ENCODE peak calls at places on chromosomes 4 and X, in five cellular contexts. J is esophagus muscularis mucosa, S is neural progenitor cell, G is ascending aorta, V is psoas muscle. Z is an unnamed sample.

GRCh38 chr4:186931519-186931918 is 207.9 kb upstream of the FAT1 start:
- DNase-seq in S (no peak), V (no peak), J (no peak), G (no peak), Z (no peak)

GRCh38 chr4:41575207-41575606 is 37.2 kb downstream of the LIMCH1 start:
- DNase-seq in S (no peak), J (no peak), V (no peak), G (no peak), Z (no peak)

GRCh38 chrX:117274943-117275342 is 812.2 kb upstream of the CT83 start:
- DNase-seq in S (no peak), G (no peak), V (no peak), J (no peak), Z (no peak)

GRCh38 chr4:111650553-111651183 is 494.6 kb upstream of the FAM241A start:
- DNase-seq in G (no peak), J (no peak), V (no peak), S (peak; percentile 64), Z (no peak)

GRCh38 chr4:184369871-184370270 is 104.5 kb downstream of the IRF2 start:
- DNase-seq in J (no peak), V (no peak), G (no peak), S (no peak), Z (no peak)

GRCh38 chrX:115595049-115595448 is 34.1 kb downstream of the PLS3 start:
- DNase-seq in S (no peak), V (no peak), J (no peak), G (no peak), Z (no peak)

GRCh38 chrX:116499780-116500179 is 37.0 kb upstream of the CT83 start:
- DNase-seq in S (no peak), V (no peak), G (no peak), J (no peak), Z (no peak)

GRCh38 chrX:17697191-17697590 is 40.1 kb upstream of the SCML1 start:
- DNase-seq in V (no peak), S (no peak), J (no peak), G (no peak), Z (no peak)

GRCh38 chr4:47837582-47838294 is at the start of gene CORIN:
- DNase-seq in S (peak; percentile 19), G (no peak), V (no peak), J (no peak), Z (no peak)

GRCh38 chr4:8324640-8325239 is 55.2 kb downstream of the HTRA3 start:
- DNase-seq in V (no peak), G (no peak), S (no peak), J (no peak), Z (no peak)

GRCh38 chrX:1281511-1281910 is 12.9 kb downstream of the CSF2RA start:
- DNase-seq in V (no peak), J (no peak), G (no peak), S (no peak), Z (no peak)

GRCh38 chr4:84530871-84531270 is 31.8 kb upstream of the NKX6-1 start:
- DNase-seq in G (no peak), S (no peak), V (no peak), J (no peak), Z (no peak)

GRCh38 chrX:139826065-139827044 is 106.5 kb downstream of the ATP11C start:
- DNase-seq in V (no peak), J (no peak), G (no peak), S (no peak), Z (no peak)

GRCh38 chrX:109848451-109849050 is 115.5 kb upstream of the ACSL4 start:
- DNase-seq in V (no peak), G (no peak), J (no peak), S (peak; percentile 77), Z (peak; percentile 72)

GRCh38 chr4:111562811-111563210 is 582.4 kb upstream of the FAM241A start:
- DNase-seq in J (no peak), S (no peak), G (no peak), V (no peak), Z (no peak)

GRCh38 chr4:185079271-185079905 is 61.1 kb downstream of the HELT start:
- DNase-seq in S (no peak), V (no peak), J (no peak), G (no peak), Z (no peak)

GRCh38 chrX:37995428-37995827 is 10.9 kb upstream of the SYTL5 start:
- DNase-seq in J (no peak), S (no peak), G (no peak), V (no peak), Z (no peak)

GRCh38 chr4:186701273-186701672 is 22.4 kb downstream of the FAT1 start:
- DNase-seq in V (peak; percentile 25), G (no peak), S (peak; percentile 91), J (no peak), Z (peak; percentile 41)

GRCh38 chr4:139655116-139655515 is 10.5 kb upstream of the MGST2 start:
- DNase-seq in V (no peak), G (no peak), S (peak; percentile 33), J (no peak), Z (no peak)

GRCh38 chrX:63930140-63930539 is 145.1 kb upstream of the ARHGEF9 start:
- DNase-seq in V (no peak), J (no peak), S (peak; percentile 56), G (no peak), Z (no peak)

GRCh38 chr4:124322234-124322831 is 390.2 kb downstream of the ANKRD50 start:
- DNase-seq in J (no peak), S (peak; percentile 29), G (no peak), V (no peak), Z (no peak)

GRCh38 chr4:30720656-30721352 is 635 bp downstream of the PCDH7 start:
- DNase-seq in S (peak; percentile 66), V (peak; percentile 21), J (no peak), G (no peak), Z (no peak)

GRCh38 chrX:30246769-30247489 is at the start of gene MAGEB1:
- DNase-seq in V (no peak), J (no peak), S (peak; percentile 4), G (no peak), Z (no peak)

GRCh38 chr4:66750273-66750672 is 795.0 kb downstream of the CENPC start:
- DNase-seq in S (no peak), J (no peak), G (no peak), V (no peak), Z (no peak)

GRCh38 chr4:1195109-1195671 is 22.8 kb upstream of the SPON2 start:
- DNase-seq in S (no peak), G (no peak), V (peak; percentile 22), J (no peak), Z (no peak)

GRCh38 chr4:51942108-51942832 is 77.9 kb downstream of the LRRC66 start:
- DNase-seq in S (no peak), V (no peak), G (no peak), J (no peak), Z (no peak)

GRCh38 chr4:81359207-81359606 is 112.5 kb downstream of the RASGEF1B start:
- DNase-seq in S (no peak), J (no peak), V (no peak), G (no peak), Z (no peak)

GRCh38 chr4:7068279-7068842 is 497 bp upstream of the GRPEL1 start:
- DNase-seq in S (no peak), J (no peak), G (no peak), V (no peak), Z (no peak)

GRCh38 chr4:7067147-7067522 is 729 bp downstream of the GRPEL1 start:
- DNase-seq in S (no peak), J (no peak), G (no peak), V (peak; percentile 69), Z (no peak)

GRCh38 chr4:7067523-7068278 is at the start of gene GRPEL1:
- DNase-seq in V (peak; percentile 100), G (peak; percentile 98), J (peak; percentile 100), S (peak; percentile 100), Z (peak; percentile 99)

GRCh38 chr4:7070729-7071511 is 3.1 kb upstream of the GRPEL1 start:
- DNase-seq in V (peak; percentile 79), G (no peak), S (peak; percentile 87), J (peak; percentile 95), Z (peak; percentile 83)

GRCh38 chr4:7068883-7069282 is 1.0 kb upstream of the GRPEL1 start:
- DNase-seq in J (no peak), G (no peak), S (peak; percentile 75), V (no peak), Z (no peak)
- TF ChIP-seq CTCF in J (no peak), G (no peak), S (no peak), V (no peak), Z (no peak)

DNA sequence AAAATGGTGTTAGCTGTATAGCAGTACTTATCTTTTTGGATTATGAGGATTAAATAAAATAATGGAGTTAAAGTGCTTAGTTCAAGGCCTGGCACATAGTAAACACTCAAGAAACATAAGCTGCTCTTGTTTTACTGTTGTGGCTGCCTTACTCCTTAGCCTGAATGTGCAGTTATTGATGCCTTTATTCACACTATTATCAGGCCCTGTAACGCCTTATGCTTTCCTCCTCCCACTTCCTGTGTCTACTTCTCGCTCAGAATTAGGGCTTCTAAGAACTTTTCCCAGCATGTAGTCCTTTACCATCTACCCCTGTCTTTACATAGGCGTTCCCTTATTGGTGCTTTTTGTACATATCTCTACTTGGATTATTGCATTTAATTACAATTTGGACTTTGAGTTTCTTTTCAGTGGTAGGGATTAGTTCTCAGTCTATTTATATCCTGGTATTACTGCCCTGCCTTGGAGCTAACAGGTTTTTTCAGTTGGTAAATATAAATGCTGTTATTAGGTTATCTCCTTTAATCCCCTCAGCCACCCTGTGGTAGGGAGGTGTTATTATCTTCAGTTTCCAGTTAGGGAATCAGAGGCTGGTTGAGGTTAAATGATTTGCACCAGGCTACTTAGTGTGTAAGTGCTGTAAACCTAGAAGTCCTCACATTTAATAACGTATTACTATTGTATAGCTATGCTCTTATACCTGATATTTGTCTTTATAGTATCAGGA is 83.9 kb downstream of the RBPJ start:
- DNase-seq in V (no peak), J (no peak), S (no peak), G (no peak), Z (no peak)
- TF ChIP-seq CTCF in V (peak; percentile 25), J (no peak), S (peak; percentile 10), G (no peak), Z (peak; percentile 44)

DNA sequence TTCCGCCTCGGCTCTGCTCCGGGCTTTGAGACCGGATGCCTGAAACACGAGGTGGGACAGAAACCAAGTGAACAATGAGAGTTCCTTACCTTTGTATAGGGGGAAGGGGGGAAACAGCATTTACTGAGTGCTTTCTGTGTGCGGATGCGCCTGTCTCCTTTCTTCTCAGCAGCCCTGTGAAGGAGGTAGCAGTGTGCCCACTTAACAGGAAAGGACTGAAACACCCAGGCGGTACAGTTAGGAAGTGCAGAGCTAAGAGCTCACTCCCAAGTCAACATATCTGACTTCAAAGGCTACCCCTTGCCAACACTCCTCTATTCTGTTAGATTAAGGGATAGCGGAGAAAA is 43.1 kb upstream of the TMSB15B start:
- DNase-seq in G (no peak), J (no peak), V (no peak), S (no peak), Z (no peak)
- TF ChIP-seq CTCF in G (peak; percentile 36), J (peak; percentile 27), V (no peak), S (peak; percentile 22), Z (peak; percentile 55)

GRCh38 chr4:140755811-140756291 is 334 bp downstream of the TBC1D9 start:
- DNase-seq in G (no peak), V (peak; percentile 50), J (no peak), S (peak; percentile 78), Z (peak; percentile 53)

GRCh38 chr4:140752669-140753068 is 3.5 kb downstream of the TBC1D9 start:
- DNase-seq in G (no peak), S (no peak), V (no peak), J (no peak), Z (no peak)

GRCh38 chr4:140754918-140755810 is 1.0 kb downstream of the TBC1D9 start:
- DNase-seq in G (no peak), S (no peak), J (no peak), V (no peak), Z (no peak)

GRCh38 chr4:140757220-140757607 is 1.0 kb upstream of the TBC1D9 start:
- DNase-seq in G (no peak), J (no peak), V (no peak), S (peak; percentile 11), Z (no peak)

GRCh38 chr4:140756292-140757219 is at the start of gene TBC1D9:
- DNase-seq in S (peak; percentile 94), G (peak; percentile 64), J (no peak), V (peak; percentile 69), Z (peak; percentile 61)
- TF ChIP-seq CTCF in S (no peak), G (no peak), J (peak; percentile 14), V (no peak), Z (no peak)